ENCODE peak calls at places on chromosomes 2 and 18, in nine cellular contexts. L is osteocyte; C is activated naive CD4-positive, alpha-beta T cell treated with anti-CD3 and anti-CD28 coated beads for 36 hours; Z is HCT116; B is GM12892; H is CD8-positive, alpha-beta T cell; D is astrocyte of the spinal cord; N is body of pancreas; X is MM.1S. G is an unnamed sample.

GRCh38 chr18:48800877-48801727 is 149.7 kb downstream of the SMAD7 start:
- DNase-seq in L (peak; percentile 62), C (peak; percentile 37), Z (no peak), B (no peak), H (no peak), D (no peak), N (peak; percentile 8), X (peak; percentile 78), G (peak; percentile 44)

GRCh38 chr2:15941483-15941853 is 1.1 kb downstream of the MYCN start:
- DNase-seq in L (no peak), C (peak; percentile 38), Z (no peak), B (peak; percentile 13), H (no peak), D (no peak), N (no peak), X (peak; percentile 25), G (no peak)

GRCh38 chr2:197850882-197851281 is 46.5 kb downstream of the PLCL1 start:
- DNase-seq in L (no peak), C (no peak), Z (no peak), B (no peak), H (no peak), D (no peak), N (no peak), X (no peak), G (no peak)

GRCh38 chr2:101125374-101125773 is 25.8 kb downstream of the TBC1D8 start:
- DNase-seq in L (no peak), C (no peak), Z (peak; percentile 42), B (no peak), H (no peak), D (no peak), N (no peak), X (no peak), G (no peak)

GRCh38 chr18:56831988-56832387 is 180.8 kb downstream of the WDR7 start:
- DNase-seq in L (no peak), C (no peak), Z (no peak), B (no peak), H (no peak), D (peak; percentile 47), N (no peak), X (no peak), G (no peak)

GRCh38 chr2:159285929-159286708 is at the start of gene WDSUB1:
- DNase-seq in L (peak; percentile 90), C (peak; percentile 31), Z (no peak), B (peak; percentile 15), H (no peak), D (peak; percentile 56), N (peak; percentile 83), X (peak; percentile 35), G (peak; percentile 92)

GRCh38 chr2:205865794-205866490 is 183.6 kb downstream of the NRP2 start:
- DNase-seq in L (no peak), C (no peak), Z (no peak), B (no peak), H (no peak), D (no peak), N (peak; percentile 61), X (no peak), G (peak; percentile 59)

GRCh38 chr2:156565066-156565710 is 129.0 kb downstream of the GPD2 start:
- DNase-seq in L (no peak), C (no peak), Z (no peak), B (no peak), H (no peak), D (peak; percentile 94), N (no peak), X (no peak), G (no peak)

GRCh38 chr2:211957799-211958198 is 580.8 kb downstream of the ERBB4 start:
- DNase-seq in L (no peak), C (no peak), Z (no peak), B (no peak), H (no peak), D (no peak), N (no peak), X (peak; percentile 64), G (no peak)

GRCh38 chr18:42045346-42045745 is 90.3 kb downstream of the PIK3C3 start:
- DNase-seq in L (no peak), C (no peak), Z (no peak), B (no peak), H (no peak), D (no peak), N (no peak), X (no peak), G (no peak)

GRCh38 chr2:96957299-96957698 is 29.1 kb downstream of the FAM178B start:
- DNase-seq in L (no peak), C (no peak), Z (no peak), B (no peak), H (no peak), D (no peak), N (no peak), X (no peak), G (no peak)

GRCh38 chr2:109370399-109370990 is 241.5 kb downstream of the SH3RF3 start:
- DNase-seq in L (peak; percentile 56), C (no peak), Z (no peak), B (no peak), H (peak; percentile 0), D (no peak), N (no peak), X (no peak), G (no peak)

GRCh38 chr18:27735117-27735516 is 441.8 kb downstream of the CDH2 start:
- DNase-seq in L (no peak), C (no peak), Z (no peak), B (no peak), H (no peak), D (no peak), N (no peak), X (no peak), G (no peak)

GRCh38 chr2:44753552-44754285 is 187.8 kb upstream of the SIX3 start:
- DNase-seq in L (no peak), C (no peak), Z (no peak), B (no peak), H (no peak), D (peak; percentile 65), N (no peak), X (peak; percentile 35), G (no peak)

GRCh38 chr2:120991401-120991800 is 255.7 kb downstream of the GLI2 start:
- DNase-seq in L (no peak), C (no peak), Z (no peak), B (no peak), H (no peak), D (no peak), N (no peak), X (no peak), G (no peak)

GRCh38 chr2:20217041-20217970 is 7.6 kb downstream of the SDC1 start:
- DNase-seq in L (no peak), C (no peak), Z (no peak), B (no peak), H (no peak), D (peak; percentile 17), N (no peak), X (no peak), G (peak; percentile 95)

GRCh38 chr2:30664761-30665358 is 142.4 kb downstream of the CAPN13 start:
- DNase-seq in L (peak; percentile 81), C (no peak), Z (peak; percentile 76), B (no peak), H (no peak), D (peak; percentile 97), N (no peak), X (no peak), G (no peak)

GRCh38 chr18:49911414-49911813 is 98.1 kb upstream of the ACAA2 start:
- DNase-seq in L (no peak), C (no peak), Z (no peak), B (no peak), H (no peak), D (no peak), N (no peak), X (no peak), G (no peak)

GRCh38 chr18:51803029-51803428 is 537.0 kb upstream of the DCC start:
- DNase-seq in L (no peak), C (no peak), Z (no peak), B (no peak), H (no peak), D (no peak), N (no peak), X (no peak), G (no peak)

GRCh38 chr2:240141736-240142135 is 1.3 kb upstream of the OTOS start:
- DNase-seq in L (no peak), C (no peak), Z (no peak), B (no peak), H (no peak), D (no peak), N (no peak), X (no peak), G (peak; percentile 6)

G was measured in adrenal gland.